ENCODE peak calls at places on chromosomes 2 and 18, in five cellular contexts. One of them, this sample, is unnamed.
A peak's percentile ranks its signal among the peaks of the same experiment; 100 is the strongest.

GRCh38 chr2:188529710-188530109 is 238.0 kb downstream of the GULP1 start:
- DNase-seq in PC-9: no peak
- DNase-seq in A549: no peak
- DNase-seq in DND-41: no peak
- DNase-seq in esophagus squamous epithelium: no peak
- DNase-seq in this sample: no peak

GRCh38 chr2:118224144-118224887 is 136.0 kb downstream of the INSIG2 start:
- DNase-seq in PC-9: no peak
- DNase-seq in A549: no peak
- DNase-seq in DND-41: no peak
- DNase-seq in esophagus squamous epithelium: no peak
- DNase-seq in this sample: no peak

GRCh38 chr2:5915926-5916325 is 223.7 kb downstream of the SOX11 start:
- DNase-seq in PC-9: peak; percentile 3
- DNase-seq in A549: peak; percentile 10
- DNase-seq in DND-41: peak; percentile 51
- DNase-seq in esophagus squamous epithelium: no peak
- DNase-seq in this sample: peak; percentile 79

GRCh38 chr2:239962890-239963591 is 62.1 kb downstream of the NDUFA10 start:
- DNase-seq in PC-9: no peak
- DNase-seq in A549: no peak
- DNase-seq in DND-41: no peak
- DNase-seq in esophagus squamous epithelium: no peak
- DNase-seq in this sample: no peak

GRCh38 chr2:177606636-177607035 is 214.1 kb downstream of the AGPS start:
- DNase-seq in PC-9: no peak
- DNase-seq in A549: no peak
- DNase-seq in DND-41: no peak
- DNase-seq in esophagus squamous epithelium: no peak
- DNase-seq in this sample: peak; percentile 95

GRCh38 chr2:217988840-217989204 is 14.0 kb downstream of the TNS1 start:
- DNase-seq in PC-9: peak; percentile 23
- DNase-seq in A549: no peak
- DNase-seq in DND-41: no peak
- DNase-seq in esophagus squamous epithelium: no peak
- DNase-seq in this sample: no peak

GRCh38 chr2:241559489-241560180 is 1.1 kb downstream of the BOK start:
- DNase-seq in PC-9: peak; percentile 75
- DNase-seq in A549: peak; percentile 60
- DNase-seq in DND-41: no peak
- DNase-seq in esophagus squamous epithelium: no peak
- DNase-seq in this sample: no peak

GRCh38 chr18:32328379-32328778 is 138.5 kb downstream of the MEP1B start:
- DNase-seq in PC-9: no peak
- DNase-seq in A549: no peak
- DNase-seq in DND-41: no peak
- DNase-seq in esophagus squamous epithelium: no peak
- DNase-seq in this sample: no peak

GRCh38 chr2:14790041-14790640 is 157.6 kb downstream of the LRATD1 start:
- DNase-seq in PC-9: no peak
- DNase-seq in A549: no peak
- DNase-seq in DND-41: no peak
- DNase-seq in esophagus squamous epithelium: no peak
- DNase-seq in this sample: no peak

GRCh38 chr18:36051760-36052159 is 15.6 kb downstream of the RPRD1A start:
- DNase-seq in PC-9: no peak
- DNase-seq in A549: no peak
- DNase-seq in DND-41: no peak
- DNase-seq in esophagus squamous epithelium: no peak
- DNase-seq in this sample: no peak

GRCh38 chr2:46363535-46364170 is 66.4 kb downstream of the EPAS1 start:
- DNase-seq in PC-9: no peak
- DNase-seq in A549: no peak
- DNase-seq in DND-41: no peak
- DNase-seq in esophagus squamous epithelium: no peak
- DNase-seq in this sample: no peak

GRCh38 chr2:226273440-226273839 is 526.2 kb downstream of the IRS1 start:
- DNase-seq in PC-9: no peak
- DNase-seq in A549: no peak
- DNase-seq in DND-41: no peak
- DNase-seq in esophagus squamous epithelium: no peak
- DNase-seq in this sample: no peak

GRCh38 chr18:6363216-6363615 is 51.5 kb downstream of the L3MBTL4 start:
- DNase-seq in PC-9: no peak
- DNase-seq in A549: no peak
- DNase-seq in DND-41: no peak
- DNase-seq in esophagus squamous epithelium: no peak
- DNase-seq in this sample: no peak

GRCh38 chr2:69053416-69053965 is 40.5 kb downstream of the ANTXR1 start:
- DNase-seq in PC-9: no peak
- DNase-seq in A549: no peak
- DNase-seq in DND-41: no peak
- DNase-seq in esophagus squamous epithelium: no peak
- DNase-seq in this sample: no peak

GRCh38 chr2:242075683-242076082 is 206.2 kb downstream of the RTP5 start:
- DNase-seq in PC-9: peak; percentile 82
- DNase-seq in A549: peak; percentile 18
- DNase-seq in DND-41: no peak
- DNase-seq in esophagus squamous epithelium: no peak
- DNase-seq in this sample: no peak

GRCh38 chr2:98936133-98936916 is at the start of gene CRACDL:
- DNase-seq in PC-9: peak; percentile 35
- DNase-seq in A549: no peak
- DNase-seq in DND-41: no peak
- DNase-seq in esophagus squamous epithelium: no peak
- DNase-seq in this sample: peak; percentile 23

GRCh38 chr2:11556101-11556806 is 22.4 kb downstream of the GREB1 start:
- DNase-seq in PC-9: no peak
- DNase-seq in A549: no peak
- DNase-seq in DND-41: no peak
- DNase-seq in esophagus squamous epithelium: no peak
- DNase-seq in this sample: no peak

GRCh38 chr2:5592906-5593305 is 99.3 kb upstream of the SOX11 start:
- DNase-seq in PC-9: no peak
- DNase-seq in A549: no peak
- DNase-seq in DND-41: no peak
- DNase-seq in esophagus squamous epithelium: no peak
- DNase-seq in this sample: no peak

GRCh38 chr2:71831208-71831577 is 316.5 kb downstream of the CYP26B1 start:
- DNase-seq in PC-9: no peak
- DNase-seq in A549: peak; percentile 56
- DNase-seq in DND-41: no peak
- DNase-seq in esophagus squamous epithelium: no peak
- DNase-seq in this sample: no peak

GRCh38 chr18:39835303-39836030 is 2119.6 kb upstream of the PIK3C3 start:
- DNase-seq in PC-9: no peak
- DNase-seq in A549: peak; percentile 1
- DNase-seq in DND-41: no peak
- DNase-seq in esophagus squamous epithelium: no peak
- DNase-seq in this sample: no peak

GRCh38 chr18:25190468-25190867 is 161.5 kb downstream of the ZNF521 start:
- DNase-seq in PC-9: no peak
- DNase-seq in A549: no peak
- DNase-seq in DND-41: no peak
- DNase-seq in esophagus squamous epithelium: no peak
- DNase-seq in this sample: no peak

GRCh38 chr18:36089001-36089400 is 21.6 kb upstream of the RPRD1A start:
- DNase-seq in PC-9: no peak
- DNase-seq in A549: no peak
- DNase-seq in DND-41: no peak
- DNase-seq in esophagus squamous epithelium: no peak
- DNase-seq in this sample: no peak

GRCh38 chr2:62573137-62573731 is 67.2 kb upstream of the TMEM17 start:
- DNase-seq in PC-9: no peak
- DNase-seq in A549: no peak
- DNase-seq in DND-41: no peak
- DNase-seq in esophagus squamous epithelium: no peak
- DNase-seq in this sample: no peak

GRCh38 chr2:147937744-147938349 is 82.7 kb downstream of the ORC4 start:
- DNase-seq in PC-9: no peak
- DNase-seq in A549: peak; percentile 37
- DNase-seq in DND-41: no peak
- DNase-seq in esophagus squamous epithelium: no peak
- DNase-seq in this sample: peak; percentile 52

GRCh38 chr18:13834501-13835015 is 10.6 kb downstream of the MC5R start:
- DNase-seq in PC-9: no peak
- DNase-seq in A549: no peak
- DNase-seq in DND-41: peak; percentile 67
- DNase-seq in esophagus squamous epithelium: no peak
- DNase-seq in this sample: no peak

GRCh38 chr18:23487738-23488625 is 15.3 kb upstream of the RMC1 start:
- DNase-seq in PC-9: no peak
- DNase-seq in A549: no peak
- DNase-seq in DND-41: no peak
- DNase-seq in esophagus squamous epithelium: no peak
- DNase-seq in this sample: no peak

GRCh38 chr2:241417626-241418025 is 61.5 kb downstream of the FARP2 start:
- DNase-seq in PC-9: no peak
- DNase-seq in A549: no peak
- DNase-seq in DND-41: no peak
- DNase-seq in esophagus squamous epithelium: no peak
- DNase-seq in this sample: no peak

GRCh38 chr2:179646862-179647261 is 214.6 kb downstream of the ZNF385B start:
- DNase-seq in PC-9: no peak
- DNase-seq in A549: no peak
- DNase-seq in DND-41: no peak
- DNase-seq in esophagus squamous epithelium: no peak
- DNase-seq in this sample: no peak

GRCh38 chr2:128573116-128573515 is 254.4 kb upstream of the HS6ST1 start:
- DNase-seq in PC-9: no peak
- DNase-seq in A549: no peak
- DNase-seq in DND-41: no peak
- DNase-seq in esophagus squamous epithelium: no peak
- DNase-seq in this sample: no peak

GRCh38 chr2:113767811-113768210 is 11.4 kb upstream of the SLC35F5 start:
- DNase-seq in PC-9: no peak
- DNase-seq in A549: no peak
- DNase-seq in DND-41: no peak
- DNase-seq in esophagus squamous epithelium: no peak
- DNase-seq in this sample: no peak

GRCh38 chr2:8732601-8733000 is 50.7 kb downstream of the ID2 start:
- DNase-seq in PC-9: no peak
- DNase-seq in A549: no peak
- DNase-seq in DND-41: no peak
- DNase-seq in esophagus squamous epithelium: no peak
- DNase-seq in this sample: no peak

GRCh38 chr2:12819098-12819465 is 102.3 kb downstream of the TRIB2 start:
- DNase-seq in PC-9: peak; percentile 31
- DNase-seq in A549: no peak
- DNase-seq in DND-41: no peak
- DNase-seq in esophagus squamous epithelium: peak; percentile 36
- DNase-seq in this sample: peak; percentile 92

DNA sequence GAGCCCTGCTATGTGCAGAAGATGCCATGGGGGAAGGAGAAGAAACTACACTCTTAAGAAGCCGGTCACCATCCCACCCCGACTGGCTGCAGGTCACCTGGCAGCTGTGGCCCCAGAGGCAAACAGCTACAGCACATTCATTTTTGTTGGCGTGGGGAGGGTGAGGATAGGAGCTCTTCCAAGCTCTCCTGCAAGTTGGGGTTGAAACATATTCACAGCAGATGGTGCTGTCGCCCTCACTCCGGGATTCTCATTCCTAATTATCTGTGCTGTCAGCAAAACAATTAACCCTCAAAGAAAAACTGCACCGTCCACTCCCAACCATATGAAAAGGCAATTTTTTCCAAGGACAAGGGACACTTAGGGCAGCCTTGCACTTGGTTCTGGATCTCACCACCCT is 68.7 kb downstream of the ZBTB7C start:
- DNase-seq in PC-9: no peak
- DNase-seq in A549: no peak
- DNase-seq in DND-41: no peak
- DNase-seq in esophagus squamous epithelium: no peak
- DNase-seq in this sample: no peak
- TF ChIP-seq CTCF in PC-9: no peak
- TF ChIP-seq CTCF in A549: no peak
- TF ChIP-seq CTCF in DND-41: no peak
- TF ChIP-seq CTCF in esophagus squamous epithelium: peak; percentile 28
- TF ChIP-seq CTCF in this sample: no peak

GRCh38 chr2:228841475-228841874 is 429.6 kb downstream of the PID1 start:
- DNase-seq in PC-9: no peak
- DNase-seq in A549: no peak
- DNase-seq in DND-41: no peak
- DNase-seq in esophagus squamous epithelium: no peak
- DNase-seq in this sample: no peak

GRCh38 chr2:228839506-228839905 is 431.6 kb downstream of the PID1 start:
- DNase-seq in PC-9: no peak
- DNase-seq in A549: no peak
- DNase-seq in DND-41: no peak
- DNase-seq in esophagus squamous epithelium: no peak
- DNase-seq in this sample: no peak

GRCh38 chr2:228840113-228840742 is 430.9 kb downstream of the PID1 start:
- DNase-seq in PC-9: no peak
- DNase-seq in A549: no peak
- DNase-seq in DND-41: no peak
- DNase-seq in esophagus squamous epithelium: no peak
- DNase-seq in this sample: no peak

GRCh38 chr2:228840743-228841114 is 430.4 kb downstream of the PID1 start:
- DNase-seq in PC-9: no peak
- DNase-seq in A549: no peak
- DNase-seq in DND-41: no peak
- DNase-seq in esophagus squamous epithelium: no peak
- DNase-seq in this sample: no peak

DNA sequence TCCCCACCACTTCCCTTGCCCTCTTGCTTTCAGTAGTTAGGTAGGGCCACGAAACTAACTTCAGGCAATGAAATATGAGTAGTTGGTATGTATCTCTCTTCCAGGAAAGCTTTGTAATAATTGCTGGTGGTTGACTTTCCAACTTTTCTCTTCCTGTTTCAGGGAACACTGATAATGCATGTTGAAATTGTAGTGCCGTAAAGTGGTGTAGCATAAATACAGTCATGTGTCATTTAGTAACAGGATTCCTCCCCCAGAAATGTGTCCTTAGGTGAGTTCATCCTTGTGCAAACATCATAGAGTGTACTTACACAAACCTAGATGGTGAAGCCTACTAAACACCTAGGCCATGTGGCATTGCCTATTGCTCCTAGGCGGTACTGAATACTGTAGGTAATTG is 429.2 kb downstream of the PID1 start:
- DNase-seq in PC-9: no peak
- DNase-seq in A549: no peak
- DNase-seq in DND-41: no peak
- DNase-seq in esophagus squamous epithelium: no peak
- DNase-seq in this sample: no peak
- H3K4me1 ChIP-seq in PC-9: no peaks in the 10 kb centered on the region
- H3K4me1 ChIP-seq in A549: no peaks in the 10 kb centered on the region
- H3K4me1 ChIP-seq in DND-41: no peaks in the 10 kb centered on the region
- H3K4me1 ChIP-seq in esophagus squamous epithelium: no peaks in the 10 kb centered on the region
- H3K4me1 ChIP-seq in this sample: no peaks in the 10 kb centered on the region

GRCh38 chr2:78925258-78925657 is 100.2 kb upstream of the REG3G start:
- DNase-seq in PC-9: no peak
- DNase-seq in A549: no peak
- DNase-seq in DND-41: no peak
- DNase-seq in esophagus squamous epithelium: no peak
- DNase-seq in this sample: no peak

GRCh38 chr2:78928502-78928901 is 97.0 kb upstream of the REG3G start:
- DNase-seq in PC-9: no peak
- DNase-seq in A549: no peak
- DNase-seq in DND-41: no peak
- DNase-seq in esophagus squamous epithelium: no peak
- DNase-seq in this sample: no peak
- TF ChIP-seq CTCF in PC-9: no peak
- TF ChIP-seq CTCF in A549: no peak
- TF ChIP-seq CTCF in DND-41: no peak
- TF ChIP-seq CTCF in esophagus squamous epithelium: no peak
- TF ChIP-seq CTCF in this sample: no peak

GRCh38 chr2:36359006-36359580 is 3.5 kb downstream of the CRIM1 start:
- DNase-seq in PC-9: no peak
- DNase-seq in A549: no peak
- DNase-seq in DND-41: no peak
- DNase-seq in esophagus squamous epithelium: no peak
- DNase-seq in this sample: peak; percentile 34
- H3K4me1 ChIP-seq in PC-9: peaks cover 58% of the 10 kb centered on the region
- H3K4me1 ChIP-seq in A549: peaks cover 55% of the 10 kb centered on the region
- H3K4me1 ChIP-seq in DND-41: no peaks in the 10 kb centered on the region
- H3K4me1 ChIP-seq in esophagus squamous epithelium: peaks cover 22% of the 10 kb centered on the region
- H3K4me1 ChIP-seq in this sample: peaks cover 43% of the 10 kb centered on the region